ENCODE peak calls at places on chromosomes 5 and 9, in nine cellular contexts. Y is GM23248; J is K562; Z is ascending aorta; L is thoracic aorta; E is GM23338; M is body of pancreas; H is CD8-positive, alpha-beta memory T cell; T is PC-3. P is an unnamed sample. For H3K4me1, the result is how much of the 10 kb centered on the place peaks cover.

GRCh38 chr9:113796651-113797426 is 79.3 kb upstream of the ZNF618 start:
- DNase-seq in Y (no peak), J (no peak), Z (no peak), L (no peak), E (peak), M (no peak), H (no peak), T (no peak), P (no peak)

GRCh38 chr5:82149434-82149833 is 128.7 kb downstream of the RPS23 start:
- DNase-seq in Y (no peak), J (no peak), Z (no peak), L (no peak), E (no peak), M (no peak), H (no peak), T (no peak), P (no peak)

GRCh38 chr5:111691508-111691907 is 65.5 kb downstream of the NREP start:
- DNase-seq in Y (no peak), J (no peak), Z (no peak), L (no peak), E (no peak), M (no peak), H (no peak), T (no peak), P (no peak)

GRCh38 chr5:68126871-68127270 is 88.7 kb upstream of the PIK3R1 start:
- DNase-seq in Y (peak), J (no peak), Z (no peak), L (no peak), E (no peak), M (no peak), H (no peak), T (no peak), P (no peak)

GRCh38 chr9:37187269-37187668 is 66.9 kb downstream of the ZCCHC7 start:
- DNase-seq in Y (no peak), J (no peak), Z (no peak), L (no peak), E (no peak), M (no peak), H (no peak), T (no peak), P (no peak)

GRCh38 chr5:61604626-61605025 is 272.6 kb downstream of the ZSWIM6 start:
- DNase-seq in Y (peak), J (no peak), Z (no peak), L (no peak), E (no peak), M (no peak), H (no peak), T (no peak), P (no peak)

GRCh38 chr5:98483301-98483700 is 290.2 kb upstream of the RGMB start:
- DNase-seq in Y (peak), J (no peak), Z (no peak), L (no peak), E (no peak), M (no peak), H (no peak), T (no peak), P (no peak)

GRCh38 chr9:4762108-4762888 is 21.3 kb upstream of the AK3 start:
- DNase-seq in Y (peak), J (peak), Z (no peak), L (no peak), E (peak), M (peak), H (peak), T (peak), P (peak)

GRCh38 chr5:78293856-78294249 is 645 bp downstream of the AP3B1 start:
- DNase-seq in Y (peak), J (no peak), Z (no peak), L (no peak), E (peak), M (no peak), H (no peak), T (no peak), P (peak)

GRCh38 chr5:132369471-132370240 is at the start of gene SLC22A5:
- DNase-seq in Y (peak), J (peak), Z (no peak), L (no peak), E (peak), M (peak), H (peak), T (peak), P (peak)

GRCh38 chr5:158848634-158849033 is 251.1 kb downstream of the EBF1 start:
- DNase-seq in Y (no peak), J (no peak), Z (no peak), L (no peak), E (no peak), M (no peak), H (no peak), T (no peak), P (no peak)

GRCh38 chr5:82719368-82719767 is 357.8 kb downstream of the TMEM167A start:
- DNase-seq in Y (peak), J (no peak), Z (no peak), L (no peak), E (no peak), M (no peak), H (no peak), T (peak), P (no peak)

GRCh38 chr9:105901514-105902109 is 207.3 kb downstream of the TMEM38B start:
- DNase-seq in Y (peak), J (peak), Z (no peak), L (no peak), E (peak), M (peak), H (no peak), T (peak), P (no peak)

GRCh38 chr5:166909040-166909439 is 1382.4 kb upstream of the WWC1 start:
- DNase-seq in Y (no peak), J (no peak), Z (no peak), L (no peak), E (no peak), M (no peak), H (no peak), T (peak), P (no peak)

GRCh38 chr5:4758550-4758949 is 381.6 kb upstream of the ADAMTS16 start:
- DNase-seq in Y (no peak), J (no peak), Z (no peak), L (no peak), E (no peak), M (no peak), H (no peak), T (no peak), P (no peak)

GRCh38 chr9:116190997-116191396 is 37.4 kb downstream of the PAPPA start:
- DNase-seq in Y (peak), J (no peak), Z (no peak), L (no peak), E (no peak), M (no peak), H (no peak), T (peak), P (no peak)

GRCh38 chr9:131598121-131598520 is 52.8 kb downstream of the PRRT1B start:
- DNase-seq in Y (no peak), J (no peak), Z (peak), L (no peak), E (no peak), M (peak), H (no peak), T (no peak), P (no peak)

GRCh38 chr9:137534256-137535119 is 15.7 kb downstream of the PNPLA7 start:
- DNase-seq in Y (peak), J (peak), Z (no peak), L (no peak), E (peak), M (peak), H (no peak), T (peak), P (peak)

GRCh38 chr5:38509185-38509584 is 47.3 kb downstream of the LIFR start:
- DNase-seq in Y (peak), J (no peak), Z (no peak), L (no peak), E (no peak), M (no peak), H (no peak), T (peak), P (no peak)

GRCh38 chr5:32001284-32001683 is 172.8 kb downstream of the GOLPH3 start:
- DNase-seq in Y (no peak), J (no peak), Z (no peak), L (no peak), E (no peak), M (no peak), H (no peak), T (no peak), P (no peak)

GRCh38 chr5:6745706-6746217 is 32.5 kb downstream of the TENT4A start:
- DNase-seq in Y (peak), J (peak), Z (no peak), L (no peak), E (peak), M (peak), H (no peak), T (peak), P (peak)

GRCh38 chr9:87556039-87556438 is 58.4 kb downstream of the DAPK1 start:
- DNase-seq in Y (no peak), J (no peak), Z (no peak), L (no peak), E (no peak), M (no peak), H (no peak), T (no peak), P (no peak)

GRCh38 chr5:175800656-175801081 is 70.7 kb upstream of the CPLX2 start:
- DNase-seq in Y (peak), J (no peak), Z (no peak), L (no peak), E (no peak), M (no peak), H (no peak), T (peak), P (no peak)

GRCh38 chr9:130894546-130894945 is 2.1 kb downstream of the QRFP start:
- DNase-seq in Y (no peak), J (no peak), Z (no peak), L (no peak), E (no peak), M (peak), H (no peak), T (no peak), P (no peak)

GRCh38 chr9:132973713-132974112 is 4.8 kb upstream of the GFI1B start:
- DNase-seq in Y (peak), J (peak), Z (no peak), L (no peak), E (peak), M (no peak), H (no peak), T (no peak), P (no peak)

GRCh38 chr9:12708562-12709298 is 15.5 kb downstream of the TYRP1 start:
- DNase-seq in Y (peak), J (no peak), Z (no peak), L (no peak), E (no peak), M (no peak), H (no peak), T (peak), P (no peak)

GRCh38 chr5:17400724-17401508 is 97.1 kb upstream of the TAF11L2 start:
- DNase-seq in Y (no peak), J (no peak), Z (no peak), L (no peak), E (peak), M (no peak), H (no peak), T (no peak), P (no peak)
- H3K4me1 ChIP-seq in Y (under half), J (under half), Z (under half), L (under half), E (under half), M (under half), H (under half), T (under half), P (under half)

DNA sequence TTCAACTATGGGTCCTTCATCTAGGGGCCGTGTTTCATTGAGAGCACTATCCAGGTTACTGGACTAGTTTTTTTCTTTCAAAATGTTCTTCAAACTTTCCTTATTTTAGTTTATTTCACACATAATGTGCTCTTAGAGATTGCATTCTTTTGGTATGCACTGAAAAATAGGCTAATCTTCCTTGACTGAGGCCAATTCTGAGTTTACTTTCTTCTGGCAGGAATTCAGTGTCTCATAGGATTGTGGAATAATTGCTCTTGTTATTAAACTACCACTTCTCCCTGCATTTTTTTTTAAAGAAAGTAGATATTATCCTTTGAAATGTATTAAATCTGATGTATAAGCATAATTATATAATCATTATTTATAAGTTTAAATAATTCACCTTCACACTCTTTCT is 624.5 kb downstream of the RAB3C start:
- DNase-seq in Y (no peak), J (no peak), Z (no peak), L (no peak), E (no peak), M (no peak), H (no peak), T (no peak), P (no peak)
- H3K4me1 ChIP-seq in Y (under half), J (under half), Z (under half), L (under half), E (under half), M (under half), H (under half), T (under half), P (under half)

DNA sequence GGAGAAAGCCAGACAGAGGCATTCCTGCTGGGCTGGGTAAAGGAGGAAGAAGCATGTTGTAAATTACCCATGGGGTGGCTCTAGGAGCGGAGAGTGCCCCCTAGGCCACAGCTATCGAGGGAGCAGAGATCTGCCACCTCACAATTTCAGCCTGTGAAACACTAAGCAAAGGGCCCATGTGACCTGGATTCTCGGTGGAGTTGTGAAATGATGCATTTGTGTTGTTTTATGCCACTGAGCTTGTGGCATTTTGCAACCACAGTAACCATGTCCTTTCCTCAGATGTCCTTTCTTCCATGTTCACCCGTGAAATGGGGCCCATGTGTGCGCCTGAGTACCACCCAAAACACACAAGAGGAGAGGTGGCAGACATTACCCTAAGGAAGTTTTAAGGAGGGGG is 159.3 kb downstream of the SYK start:
- DNase-seq in Y (peak), J (no peak), Z (no peak), L (no peak), E (no peak), M (no peak), H (no peak), T (no peak), P (no peak)
- H3K4me1 ChIP-seq in Y (under half), J (under half), Z (under half), L (under half), E (under half), M (under half), H (under half), T (under half), P (under half)

DNA sequence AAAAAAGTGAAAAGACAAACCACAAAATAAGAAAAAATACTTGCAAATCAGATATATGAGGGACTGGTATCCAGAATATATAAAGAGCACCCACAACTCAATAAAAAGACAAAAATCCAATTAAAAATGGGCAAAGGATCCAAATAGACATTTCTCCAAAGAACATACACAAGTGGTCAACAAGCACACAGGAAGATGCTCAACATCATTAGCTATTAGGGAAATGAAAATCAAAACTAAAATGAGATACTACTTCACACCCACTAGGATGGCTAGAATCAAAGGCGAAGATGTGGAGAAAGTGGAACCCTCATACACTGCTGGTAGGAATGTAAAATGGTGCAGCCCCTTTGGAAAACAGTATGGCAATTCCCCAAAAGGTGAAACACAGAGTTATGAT is 21.1 kb upstream of the DPM2 start:
- DNase-seq in Y (no peak), J (no peak), Z (no peak), L (no peak), E (no peak), M (no peak), H (no peak), T (no peak), P (no peak)
- H3K4me1 ChIP-seq in Y (under half), J (under half), Z (under half), L (under half), E (under half), M (half or more), H (half or more), T (under half), P (half or more)